ENCODE peak calls at places on chromosomes 2 and 18, in nine cellular contexts. One of them, this sample, is unnamed.

GRCh38 chr2:188410504-188411235 is 119.0 kb downstream of the GULP1 start:
- DNase-seq in stimulated activated CD8-positive, alpha-beta memory T cell treated with anti-CD3 and anti-CD28 coated beads, Interleukin-15, amount 100 ng/mL, for 24 hours: no peak
- DNase-seq in T-helper 2 cell: no peak
- DNase-seq in foreskin keratinocyte: peak; percentile 79
- DNase-seq in activated T-cell treated with anti-CD3 and anti-CD28 coated beads for 4 hours: no peak
- DNase-seq in heart right ventricle: no peak
- DNase-seq in T-helper 1 cell: no peak
- DNase-seq in lung: no peak
- DNase-seq in GM23338: peak; percentile 71
- DNase-seq in this sample: no peak

GRCh38 chr18:62279561-62279960 is 45.5 kb upstream of the TNFRSF11A start:
- DNase-seq in stimulated activated CD8-positive, alpha-beta memory T cell treated with anti-CD3 and anti-CD28 coated beads, Interleukin-15, amount 100 ng/mL, for 24 hours: no peak
- DNase-seq in T-helper 2 cell: no peak
- DNase-seq in foreskin keratinocyte: no peak
- DNase-seq in activated T-cell treated with anti-CD3 and anti-CD28 coated beads for 4 hours: no peak
- DNase-seq in heart right ventricle: no peak
- DNase-seq in T-helper 1 cell: no peak
- DNase-seq in lung: no peak
- DNase-seq in GM23338: peak; percentile 8
- DNase-seq in this sample: no peak

GRCh38 chr18:57856707-57857280 is 53.7 kb upstream of the ATP8B1 start:
- DNase-seq in stimulated activated CD8-positive, alpha-beta memory T cell treated with anti-CD3 and anti-CD28 coated beads, Interleukin-15, amount 100 ng/mL, for 24 hours: no peak
- DNase-seq in T-helper 2 cell: no peak
- DNase-seq in foreskin keratinocyte: no peak
- DNase-seq in activated T-cell treated with anti-CD3 and anti-CD28 coated beads for 4 hours: no peak
- DNase-seq in heart right ventricle: no peak
- DNase-seq in T-helper 1 cell: no peak
- DNase-seq in lung: no peak
- DNase-seq in GM23338: no peak
- DNase-seq in this sample: no peak

GRCh38 chr2:205130111-205130829 is 552.0 kb upstream of the NRP2 start:
- DNase-seq in stimulated activated CD8-positive, alpha-beta memory T cell treated with anti-CD3 and anti-CD28 coated beads, Interleukin-15, amount 100 ng/mL, for 24 hours: no peak
- DNase-seq in T-helper 2 cell: no peak
- DNase-seq in foreskin keratinocyte: no peak
- DNase-seq in activated T-cell treated with anti-CD3 and anti-CD28 coated beads for 4 hours: no peak
- DNase-seq in heart right ventricle: no peak
- DNase-seq in T-helper 1 cell: no peak
- DNase-seq in lung: no peak
- DNase-seq in GM23338: no peak
- DNase-seq in this sample: peak; percentile 8

GRCh38 chr2:9982248-9982647 is 30.8 kb downstream of the GRHL1 start:
- DNase-seq in stimulated activated CD8-positive, alpha-beta memory T cell treated with anti-CD3 and anti-CD28 coated beads, Interleukin-15, amount 100 ng/mL, for 24 hours: no peak
- DNase-seq in T-helper 2 cell: no peak
- DNase-seq in foreskin keratinocyte: no peak
- DNase-seq in activated T-cell treated with anti-CD3 and anti-CD28 coated beads for 4 hours: no peak
- DNase-seq in heart right ventricle: no peak
- DNase-seq in T-helper 1 cell: no peak
- DNase-seq in lung: no peak
- DNase-seq in GM23338: no peak
- DNase-seq in this sample: peak; percentile 62

GRCh38 chr18:46474487-46475366 is 182.3 kb downstream of the LOXHD1 start:
- DNase-seq in stimulated activated CD8-positive, alpha-beta memory T cell treated with anti-CD3 and anti-CD28 coated beads, Interleukin-15, amount 100 ng/mL, for 24 hours: no peak
- DNase-seq in T-helper 2 cell: no peak
- DNase-seq in foreskin keratinocyte: no peak
- DNase-seq in activated T-cell treated with anti-CD3 and anti-CD28 coated beads for 4 hours: no peak
- DNase-seq in heart right ventricle: no peak
- DNase-seq in T-helper 1 cell: no peak
- DNase-seq in lung: no peak
- DNase-seq in GM23338: no peak
- DNase-seq in this sample: no peak

GRCh38 chr2:31241625-31242270 is 7.8 kb downstream of the EHD3 start:
- DNase-seq in stimulated activated CD8-positive, alpha-beta memory T cell treated with anti-CD3 and anti-CD28 coated beads, Interleukin-15, amount 100 ng/mL, for 24 hours: no peak
- DNase-seq in T-helper 2 cell: no peak
- DNase-seq in foreskin keratinocyte: no peak
- DNase-seq in activated T-cell treated with anti-CD3 and anti-CD28 coated beads for 4 hours: no peak
- DNase-seq in heart right ventricle: no peak
- DNase-seq in T-helper 1 cell: no peak
- DNase-seq in lung: no peak
- DNase-seq in GM23338: no peak
- DNase-seq in this sample: no peak

GRCh38 chr2:94997981-94998920 is 27.3 kb upstream of the MAL start:
- DNase-seq in stimulated activated CD8-positive, alpha-beta memory T cell treated with anti-CD3 and anti-CD28 coated beads, Interleukin-15, amount 100 ng/mL, for 24 hours: no peak
- DNase-seq in T-helper 2 cell: no peak
- DNase-seq in foreskin keratinocyte: no peak
- DNase-seq in activated T-cell treated with anti-CD3 and anti-CD28 coated beads for 4 hours: no peak
- DNase-seq in heart right ventricle: no peak
- DNase-seq in T-helper 1 cell: no peak
- DNase-seq in lung: peak; percentile 35
- DNase-seq in GM23338: peak; percentile 62
- DNase-seq in this sample: no peak

GRCh38 chr2:239290618-239291504 is 110.0 kb downstream of the HDAC4 start:
- DNase-seq in stimulated activated CD8-positive, alpha-beta memory T cell treated with anti-CD3 and anti-CD28 coated beads, Interleukin-15, amount 100 ng/mL, for 24 hours: no peak
- DNase-seq in T-helper 2 cell: no peak
- DNase-seq in foreskin keratinocyte: peak; percentile 84
- DNase-seq in activated T-cell treated with anti-CD3 and anti-CD28 coated beads for 4 hours: no peak
- DNase-seq in heart right ventricle: peak; percentile 67
- DNase-seq in T-helper 1 cell: no peak
- DNase-seq in lung: no peak
- DNase-seq in GM23338: peak; percentile 36
- DNase-seq in this sample: no peak

GRCh38 chr2:234980476-234981187 is 28.8 kb downstream of the SH3BP4 start:
- DNase-seq in stimulated activated CD8-positive, alpha-beta memory T cell treated with anti-CD3 and anti-CD28 coated beads, Interleukin-15, amount 100 ng/mL, for 24 hours: no peak
- DNase-seq in T-helper 2 cell: no peak
- DNase-seq in foreskin keratinocyte: no peak
- DNase-seq in activated T-cell treated with anti-CD3 and anti-CD28 coated beads for 4 hours: no peak
- DNase-seq in heart right ventricle: no peak
- DNase-seq in T-helper 1 cell: no peak
- DNase-seq in lung: no peak
- DNase-seq in GM23338: no peak
- DNase-seq in this sample: peak; percentile 57

GRCh38 chr2:170660406-170660805 is 54.7 kb upstream of the SP5 start:
- DNase-seq in stimulated activated CD8-positive, alpha-beta memory T cell treated with anti-CD3 and anti-CD28 coated beads, Interleukin-15, amount 100 ng/mL, for 24 hours: no peak
- DNase-seq in T-helper 2 cell: no peak
- DNase-seq in foreskin keratinocyte: no peak
- DNase-seq in activated T-cell treated with anti-CD3 and anti-CD28 coated beads for 4 hours: no peak
- DNase-seq in heart right ventricle: no peak
- DNase-seq in T-helper 1 cell: no peak
- DNase-seq in lung: no peak
- DNase-seq in GM23338: no peak
- DNase-seq in this sample: peak; percentile 64

GRCh38 chr2:10220045-10220444 is 82.7 kb upstream of the HPCAL1 start:
- DNase-seq in stimulated activated CD8-positive, alpha-beta memory T cell treated with anti-CD3 and anti-CD28 coated beads, Interleukin-15, amount 100 ng/mL, for 24 hours: no peak
- DNase-seq in T-helper 2 cell: no peak
- DNase-seq in foreskin keratinocyte: no peak
- DNase-seq in activated T-cell treated with anti-CD3 and anti-CD28 coated beads for 4 hours: no peak
- DNase-seq in heart right ventricle: no peak
- DNase-seq in T-helper 1 cell: no peak
- DNase-seq in lung: no peak
- DNase-seq in GM23338: no peak
- DNase-seq in this sample: no peak

GRCh38 chr2:168180914-168181313 is 66.5 kb downstream of the STK39 start:
- DNase-seq in stimulated activated CD8-positive, alpha-beta memory T cell treated with anti-CD3 and anti-CD28 coated beads, Interleukin-15, amount 100 ng/mL, for 24 hours: no peak
- DNase-seq in T-helper 2 cell: no peak
- DNase-seq in foreskin keratinocyte: no peak
- DNase-seq in activated T-cell treated with anti-CD3 and anti-CD28 coated beads for 4 hours: no peak
- DNase-seq in heart right ventricle: no peak
- DNase-seq in T-helper 1 cell: no peak
- DNase-seq in lung: no peak
- DNase-seq in GM23338: no peak
- DNase-seq in this sample: no peak

GRCh38 chr2:69652206-69652605 is 8.7 kb upstream of the AAK1 start:
- DNase-seq in stimulated activated CD8-positive, alpha-beta memory T cell treated with anti-CD3 and anti-CD28 coated beads, Interleukin-15, amount 100 ng/mL, for 24 hours: no peak
- DNase-seq in T-helper 2 cell: no peak
- DNase-seq in foreskin keratinocyte: peak; percentile 98
- DNase-seq in activated T-cell treated with anti-CD3 and anti-CD28 coated beads for 4 hours: no peak
- DNase-seq in heart right ventricle: no peak
- DNase-seq in T-helper 1 cell: no peak
- DNase-seq in lung: no peak
- DNase-seq in GM23338: no peak
- DNase-seq in this sample: peak; percentile 80

GRCh38 chr2:159185401-159186130 is 100.9 kb downstream of the WDSUB1 start:
- DNase-seq in stimulated activated CD8-positive, alpha-beta memory T cell treated with anti-CD3 and anti-CD28 coated beads, Interleukin-15, amount 100 ng/mL, for 24 hours: no peak
- DNase-seq in T-helper 2 cell: no peak
- DNase-seq in foreskin keratinocyte: peak; percentile 18
- DNase-seq in activated T-cell treated with anti-CD3 and anti-CD28 coated beads for 4 hours: no peak
- DNase-seq in heart right ventricle: no peak
- DNase-seq in T-helper 1 cell: no peak
- DNase-seq in lung: no peak
- DNase-seq in GM23338: peak; percentile 40
- DNase-seq in this sample: peak; percentile 62

GRCh38 chr2:23522726-23523410 is 137.9 kb downstream of the KLHL29 start:
- DNase-seq in stimulated activated CD8-positive, alpha-beta memory T cell treated with anti-CD3 and anti-CD28 coated beads, Interleukin-15, amount 100 ng/mL, for 24 hours: no peak
- DNase-seq in T-helper 2 cell: no peak
- DNase-seq in foreskin keratinocyte: no peak
- DNase-seq in activated T-cell treated with anti-CD3 and anti-CD28 coated beads for 4 hours: no peak
- DNase-seq in heart right ventricle: no peak
- DNase-seq in T-helper 1 cell: no peak
- DNase-seq in lung: no peak
- DNase-seq in GM23338: no peak
- DNase-seq in this sample: no peak

GRCh38 chr2:36371963-36372391 is 16.4 kb downstream of the CRIM1 start:
- DNase-seq in stimulated activated CD8-positive, alpha-beta memory T cell treated with anti-CD3 and anti-CD28 coated beads, Interleukin-15, amount 100 ng/mL, for 24 hours: no peak
- DNase-seq in T-helper 2 cell: no peak
- DNase-seq in foreskin keratinocyte: peak; percentile 88
- DNase-seq in activated T-cell treated with anti-CD3 and anti-CD28 coated beads for 4 hours: no peak
- DNase-seq in heart right ventricle: no peak
- DNase-seq in T-helper 1 cell: no peak
- DNase-seq in lung: no peak
- DNase-seq in GM23338: peak; percentile 80
- DNase-seq in this sample: peak; percentile 59

GRCh38 chr2:7725132-7725849 is 808.1 kb downstream of the RNF144A start:
- DNase-seq in stimulated activated CD8-positive, alpha-beta memory T cell treated with anti-CD3 and anti-CD28 coated beads, Interleukin-15, amount 100 ng/mL, for 24 hours: no peak
- DNase-seq in T-helper 2 cell: peak; percentile 81
- DNase-seq in foreskin keratinocyte: no peak
- DNase-seq in activated T-cell treated with anti-CD3 and anti-CD28 coated beads for 4 hours: no peak
- DNase-seq in heart right ventricle: no peak
- DNase-seq in T-helper 1 cell: no peak
- DNase-seq in lung: no peak
- DNase-seq in GM23338: no peak
- DNase-seq in this sample: peak; percentile 35

GRCh38 chr2:69012310-69013122 is 463 bp upstream of the ANTXR1 start:
- DNase-seq in stimulated activated CD8-positive, alpha-beta memory T cell treated with anti-CD3 and anti-CD28 coated beads, Interleukin-15, amount 100 ng/mL, for 24 hours: no peak
- DNase-seq in T-helper 2 cell: no peak
- DNase-seq in foreskin keratinocyte: no peak
- DNase-seq in activated T-cell treated with anti-CD3 and anti-CD28 coated beads for 4 hours: peak; percentile 53
- DNase-seq in heart right ventricle: peak; percentile 75
- DNase-seq in T-helper 1 cell: no peak
- DNase-seq in lung: peak; percentile 67
- DNase-seq in GM23338: peak; percentile 17
- DNase-seq in this sample: peak; percentile 78

GRCh38 chr2:20525041-20526035 is 78.5 kb downstream of the RHOB start:
- DNase-seq in stimulated activated CD8-positive, alpha-beta memory T cell treated with anti-CD3 and anti-CD28 coated beads, Interleukin-15, amount 100 ng/mL, for 24 hours: no peak
- DNase-seq in T-helper 2 cell: no peak
- DNase-seq in foreskin keratinocyte: peak; percentile 35
- DNase-seq in activated T-cell treated with anti-CD3 and anti-CD28 coated beads for 4 hours: no peak
- DNase-seq in heart right ventricle: peak; percentile 34
- DNase-seq in T-helper 1 cell: no peak
- DNase-seq in lung: peak; percentile 80
- DNase-seq in GM23338: no peak
- DNase-seq in this sample: peak; percentile 86

GRCh38 chr2:200380139-200380561 is 73.7 kb downstream of the SPATS2L start:
- DNase-seq in stimulated activated CD8-positive, alpha-beta memory T cell treated with anti-CD3 and anti-CD28 coated beads, Interleukin-15, amount 100 ng/mL, for 24 hours: no peak
- DNase-seq in T-helper 2 cell: no peak
- DNase-seq in foreskin keratinocyte: no peak
- DNase-seq in activated T-cell treated with anti-CD3 and anti-CD28 coated beads for 4 hours: no peak
- DNase-seq in heart right ventricle: no peak
- DNase-seq in T-helper 1 cell: no peak
- DNase-seq in lung: no peak
- DNase-seq in GM23338: no peak
- DNase-seq in this sample: no peak

GRCh38 chr2:53584986-53585385 is 182.6 kb upstream of the CHAC2 start:
- DNase-seq in stimulated activated CD8-positive, alpha-beta memory T cell treated with anti-CD3 and anti-CD28 coated beads, Interleukin-15, amount 100 ng/mL, for 24 hours: no peak
- DNase-seq in T-helper 2 cell: no peak
- DNase-seq in foreskin keratinocyte: no peak
- DNase-seq in activated T-cell treated with anti-CD3 and anti-CD28 coated beads for 4 hours: no peak
- DNase-seq in heart right ventricle: no peak
- DNase-seq in T-helper 1 cell: no peak
- DNase-seq in lung: no peak
- DNase-seq in GM23338: no peak
- DNase-seq in this sample: no peak

GRCh38 chr2:28681216-28681981 is 70.2 kb upstream of the PPP1CB start:
- DNase-seq in stimulated activated CD8-positive, alpha-beta memory T cell treated with anti-CD3 and anti-CD28 coated beads, Interleukin-15, amount 100 ng/mL, for 24 hours: peak; percentile 15
- DNase-seq in T-helper 2 cell: peak; percentile 59
- DNase-seq in foreskin keratinocyte: peak; percentile 58
- DNase-seq in activated T-cell treated with anti-CD3 and anti-CD28 coated beads for 4 hours: peak; percentile 41
- DNase-seq in heart right ventricle: no peak
- DNase-seq in T-helper 1 cell: peak; percentile 40
- DNase-seq in lung: no peak
- DNase-seq in GM23338: no peak
- DNase-seq in this sample: peak; percentile 84

GRCh38 chr18:76405761-76406356 is 89.2 kb downstream of the ZNF516 start:
- DNase-seq in stimulated activated CD8-positive, alpha-beta memory T cell treated with anti-CD3 and anti-CD28 coated beads, Interleukin-15, amount 100 ng/mL, for 24 hours: no peak
- DNase-seq in T-helper 2 cell: peak; percentile 15
- DNase-seq in foreskin keratinocyte: no peak
- DNase-seq in activated T-cell treated with anti-CD3 and anti-CD28 coated beads for 4 hours: no peak
- DNase-seq in heart right ventricle: peak; percentile 57
- DNase-seq in T-helper 1 cell: no peak
- DNase-seq in lung: peak; percentile 62
- DNase-seq in GM23338: peak; percentile 81
- DNase-seq in this sample: peak; percentile 76

GRCh38 chr2:72911256-72911655 is 6.1 kb upstream of the EMX1 start:
- DNase-seq in stimulated activated CD8-positive, alpha-beta memory T cell treated with anti-CD3 and anti-CD28 coated beads, Interleukin-15, amount 100 ng/mL, for 24 hours: no peak
- DNase-seq in T-helper 2 cell: no peak
- DNase-seq in foreskin keratinocyte: peak; percentile 38
- DNase-seq in activated T-cell treated with anti-CD3 and anti-CD28 coated beads for 4 hours: no peak
- DNase-seq in heart right ventricle: no peak
- DNase-seq in T-helper 1 cell: no peak
- DNase-seq in lung: no peak
- DNase-seq in GM23338: no peak
- DNase-seq in this sample: no peak

GRCh38 chr2:141994066-141994465 is 136.8 kb downstream of the LRP1B start:
- DNase-seq in stimulated activated CD8-positive, alpha-beta memory T cell treated with anti-CD3 and anti-CD28 coated beads, Interleukin-15, amount 100 ng/mL, for 24 hours: no peak
- DNase-seq in T-helper 2 cell: no peak
- DNase-seq in foreskin keratinocyte: peak; percentile 61
- DNase-seq in activated T-cell treated with anti-CD3 and anti-CD28 coated beads for 4 hours: no peak
- DNase-seq in heart right ventricle: no peak
- DNase-seq in T-helper 1 cell: no peak
- DNase-seq in lung: no peak
- DNase-seq in GM23338: no peak
- DNase-seq in this sample: no peak

This sample was measured in choroid plexus epithelial cell.